ENCODE peak calls at places on chromosomes 3 and 15, in ten cellular contexts. R is transverse colon; Y is ascending aorta; K is heart left ventricle; N is CD4-positive, alpha-beta T cell; M is dorsolateral prefrontal cortex; E is CD8-positive, alpha-beta T cell; A is PC-9; C is HCT116; W is endodermal cell. D is an unnamed sample.

GRCh38 chr3:196360586-196360985 is 22.4 kb upstream of the TM4SF19 start:
- DNase-seq in R (no peak), Y (no peak), K (no peak), N (no peak), M (no peak), E (no peak), A (no peak), C (no peak), W (no peak), D (no peak)

GRCh38 chr3:189845069-189845468 is 213.9 kb downstream of the TP63 start:
- DNase-seq in R (no peak), Y (no peak), K (no peak), N (no peak), M (no peak), E (no peak), A (no peak), C (no peak), W (no peak), D (no peak)

GRCh38 chr3:196120291-196120951 is 38.5 kb upstream of the TFRC start:
- DNase-seq in R (no peak), Y (no peak), K (peak; percentile 42), N (no peak), M (no peak), E (no peak), A (no peak), C (no peak), W (no peak), D (no peak)

GRCh38 chr3:37129871-37130270 is 44.5 kb downstream of the LRRFIP2 start:
- DNase-seq in R (no peak), Y (no peak), K (no peak), N (no peak), M (no peak), E (no peak), A (no peak), C (no peak), W (no peak), D (peak; percentile 40)

GRCh38 chr15:80920271-80920699 is 69.3 kb downstream of the MESD start:
- DNase-seq in R (no peak), Y (no peak), K (no peak), N (no peak), M (no peak), E (no peak), A (no peak), C (no peak), W (no peak), D (no peak)

GRCh38 chr15:62691008-62691407 is 351.5 kb upstream of the TPM1 start:
- DNase-seq in R (no peak), Y (no peak), K (no peak), N (no peak), M (no peak), E (no peak), A (no peak), C (no peak), W (no peak), D (no peak)

GRCh38 chr3:21752749-21753347 is 1.8 kb upstream of the ZNF385D start:
- DNase-seq in R (no peak), Y (no peak), K (no peak), N (no peak), M (no peak), E (no peak), A (no peak), C (no peak), W (no peak), D (no peak)

GRCh38 chr15:59838900-59839299 is 149.8 kb upstream of the BNIP2 start:
- DNase-seq in R (no peak), Y (no peak), K (no peak), N (no peak), M (no peak), E (no peak), A (no peak), C (no peak), W (no peak), D (no peak)

GRCh38 chr15:55334997-55335396 is 16.0 kb downstream of the PIGB start:
- DNase-seq in R (no peak), Y (no peak), K (no peak), N (no peak), M (no peak), E (no peak), A (no peak), C (no peak), W (no peak), D (peak; percentile 66)

GRCh38 chr15:68576253-68577236 is 2.2 kb upstream of the CORO2B start:
- DNase-seq in R (no peak), Y (no peak), K (no peak), N (no peak), M (peak; percentile 43), E (no peak), A (no peak), C (no peak), W (no peak), D (no peak)

GRCh38 chr3:122926322-122926721 is 101.2 kb downstream of the SEMA5B start:
- DNase-seq in R (no peak), Y (no peak), K (no peak), N (no peak), M (no peak), E (no peak), A (no peak), C (no peak), W (peak; percentile 28), D (no peak)

GRCh38 chr3:30091611-30092135 is 514.7 kb upstream of the TGFBR2 start:
- DNase-seq in R (no peak), Y (no peak), K (no peak), N (no peak), M (no peak), E (no peak), A (no peak), C (no peak), W (no peak), D (no peak)

GRCh38 chr15:39260791-39261190 is 320.1 kb upstream of the THBS1 start:
- DNase-seq in R (no peak), Y (no peak), K (no peak), N (no peak), M (no peak), E (no peak), A (no peak), C (no peak), W (no peak), D (no peak)

GRCh38 chr3:179717219-179717618 is 64.4 kb downstream of the USP13 start:
- DNase-seq in R (no peak), Y (no peak), K (no peak), N (no peak), M (no peak), E (no peak), A (no peak), C (no peak), W (no peak), D (no peak)

GRCh38 chr3:18649666-18650363 is 224.7 kb upstream of the SATB1 start:
- DNase-seq in R (no peak), Y (no peak), K (no peak), N (no peak), M (no peak), E (peak; percentile 33), A (no peak), C (no peak), W (no peak), D (no peak)

GRCh38 chr3:159724627-159725026 is 264.0 kb upstream of the IL12A start:
- DNase-seq in R (no peak), Y (no peak), K (no peak), N (no peak), M (no peak), E (no peak), A (no peak), C (no peak), W (no peak), D (no peak)
- H3K27ac ChIP-seq in R (no peak overlapping the region), Y (no peak overlapping the region), K (no peak overlapping the region), N (no peak overlapping the region), M (no peak overlapping the region), E (no peak overlapping the region), A (no peak overlapping the region), C (no peak overlapping the region), W (no peak overlapping the region), D (no peak overlapping the region)

GRCh38 chr15:35137175-35137574 is 52.1 kb upstream of the NANOGP8 start:
- DNase-seq in R (no peak), Y (no peak), K (no peak), N (no peak), M (no peak), E (no peak), A (no peak), C (no peak), W (no peak), D (no peak)
- H3K27ac ChIP-seq in R (no peak overlapping the region), Y (no peak overlapping the region), K (no peak overlapping the region), N (no peak overlapping the region), M (no peak overlapping the region), E (no peak overlapping the region), A (no peak overlapping the region), C (no peak overlapping the region), W (no peak overlapping the region), D (no peak overlapping the region)

DNA sequence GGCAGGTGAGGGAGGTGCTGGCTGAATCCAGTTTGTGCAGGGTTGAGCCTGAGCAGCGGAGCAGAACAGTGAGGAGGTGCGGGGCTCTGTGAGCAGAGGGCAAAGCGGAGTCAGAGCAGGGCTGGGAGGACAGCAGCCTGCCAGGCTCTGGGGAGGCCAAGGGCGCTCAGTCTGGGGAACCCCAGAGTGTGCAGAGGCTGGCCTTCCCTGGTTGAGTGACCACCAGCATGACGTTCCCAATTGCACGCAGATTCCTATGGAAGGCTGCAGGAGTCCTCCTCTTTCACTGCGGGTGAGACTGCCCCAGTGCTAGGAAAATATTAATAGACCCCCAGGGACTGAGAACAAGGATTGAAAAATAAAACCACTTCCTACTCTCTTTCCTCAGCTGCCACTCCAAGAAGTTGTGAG is 13.2 kb downstream of the MRAS start:
- DNase-seq in R (no peak), Y (no peak), K (no peak), N (no peak), M (no peak), E (no peak), A (no peak), C (no peak), W (no peak), D (no peak)
- H3K27ac ChIP-seq in R (no peak overlapping the region), Y (no peak overlapping the region), K (peak overlapping the region; percentile 77), N (no peak overlapping the region), M (peak overlapping the region; percentile 35), E (no peak overlapping the region), A (no peak overlapping the region), C (no peak overlapping the region), W (no peak overlapping the region), D (no peak overlapping the region)

GRCh38 chr3:159860727-159861126 is 127.9 kb upstream of the IL12A start:
- DNase-seq in R (no peak), Y (no peak), K (no peak), N (no peak), M (no peak), E (no peak), A (no peak), C (no peak), W (no peak), D (no peak)

GRCh38 chr3:159859836-159860235 is 128.8 kb upstream of the IL12A start:
- DNase-seq in R (no peak), Y (no peak), K (no peak), N (no peak), M (no peak), E (no peak), A (no peak), C (no peak), W (no peak), D (no peak)

GRCh38 chr3:159860269-159860668 is 128.4 kb upstream of the IL12A start:
- DNase-seq in R (no peak), Y (no peak), K (no peak), N (no peak), M (no peak), E (no peak), A (no peak), C (no peak), W (no peak), D (no peak)

GRCh38 chr3:159858650-159859049 is 130.0 kb upstream of the IL12A start:
- DNase-seq in R (no peak), Y (no peak), K (peak; percentile 36), N (no peak), M (no peak), E (no peak), A (no peak), C (no peak), W (no peak), D (no peak)

GRCh38 chr3:159859424-159859823 is 129.2 kb upstream of the IL12A start:
- DNase-seq in R (no peak), Y (no peak), K (no peak), N (no peak), M (no peak), E (no peak), A (no peak), C (no peak), W (no peak), D (no peak)
- H3K27ac ChIP-seq in R (no peak overlapping the region), Y (no peak overlapping the region), K (peak overlapping the region; percentile 88), N (no peak overlapping the region), M (peak overlapping the region; percentile 97), E (no peak overlapping the region), A (no peak overlapping the region), C (no peak overlapping the region), W (peak overlapping the region; percentile 18), D (no peak overlapping the region)

D was measured in epithelial cell of prostate.